ENCODE peak calls at places on chromosomes 5 and 9, in five cellular contexts. G is T follicular helper cell, A is skeletal muscle cell, B is H54, J is SJSA1. T is an unnamed sample.

GRCh38 chr5:78506296-78507049 is 142.1 kb downstream of the LHFPL2 start:
- DNase-seq in G (no peak), A (no peak), B (no peak), J (no peak), T (no peak)

GRCh38 chr9:131706608-131706970 is 33.3 kb downstream of the RAPGEF1 start:
- DNase-seq in B (no peak), A (no peak), J (no peak), G (no peak), T (no peak)

GRCh38 chr5:155066886-155067595 is 53.5 kb downstream of the KIF4B start:
- DNase-seq in A (no peak), B (no peak), J (no peak), G (no peak), T (no peak)

GRCh38 chr9:126973651-126974529 is 59.3 kb downstream of the RALGPS1 start:
- DNase-seq in A (no peak), B (no peak), G (no peak), J (no peak), T (no peak)

GRCh38 chr5:128271859-128272446 is 188.4 kb downstream of the SLC12A2 start:
- DNase-seq in A (no peak), B (no peak), G (no peak), J (peak; percentile 29), T (no peak)

GRCh38 chr5:52727568-52727967 is 60.1 kb upstream of the ITGA1 start:
- DNase-seq in G (no peak), A (no peak), B (no peak), J (peak; percentile 75), T (no peak)

GRCh38 chr9:136572003-136572595 is 26.3 kb upstream of the NOTCH1 start:
- DNase-seq in J (peak; percentile 99), B (no peak), G (no peak), A (peak; percentile 16), T (peak; percentile 70)

GRCh38 chr9:137630684-137631083 is 11.9 kb downstream of the EHMT1 start:
- DNase-seq in A (no peak), G (no peak), B (no peak), J (no peak), T (no peak)

GRCh38 chr5:131966551-131966950 is 21.1 kb upstream of the MEIKIN start:
- DNase-seq in A (no peak), G (no peak), J (no peak), B (no peak), T (no peak)

GRCh38 chr5:134138416-134139376 is 24.2 kb downstream of the TCF7 start:
- DNase-seq in B (peak; percentile 72), A (no peak), J (peak; percentile 59), G (no peak), T (no peak)

GRCh38 chr9:16068476-16068875 is 515.6 kb downstream of the CCDC171 start:
- DNase-seq in B (no peak), G (no peak), J (no peak), A (no peak), T (no peak)

GRCh38 chr9:106179181-106179580 is 484.8 kb downstream of the TMEM38B start:
- DNase-seq in G (no peak), B (no peak), A (no peak), J (no peak), T (no peak)

GRCh38 chr9:13755551-13755950 is 476.1 kb upstream of the MPDZ start:
- DNase-seq in G (no peak), B (no peak), J (no peak), A (no peak), T (no peak)

GRCh38 chr5:102295534-102296228 is 403 bp downstream of the SLCO4C1 start:
- DNase-seq in A (no peak), G (no peak), B (no peak), J (no peak), T (no peak)

GRCh38 chr5:31573494-31573893 is 41.4 kb downstream of the C5orf22 start:
- DNase-seq in B (no peak), G (no peak), J (no peak), A (no peak), T (no peak)

GRCh38 chr5:125823572-125823971 is 599.6 kb upstream of the GRAMD2B start:
- DNase-seq in A (peak; percentile 32), J (no peak), G (no peak), B (no peak), T (no peak)

GRCh38 chr5:111930905-111931461 is 174.0 kb upstream of the NREP start:
- DNase-seq in J (no peak), A (no peak), G (no peak), B (no peak), T (no peak)

GRCh38 chr5:173534664-173535063 is 81.8 kb downstream of the BOD1 start:
- DNase-seq in B (no peak), J (no peak), G (no peak), A (peak; percentile 41), T (no peak)

GRCh38 chr9:10059044-10059443 is 553.8 kb downstream of the PTPRD start:
- DNase-seq in B (no peak), G (no peak), J (no peak), A (peak; percentile 93), T (no peak)

GRCh38 chr5:54959673-54960418 is 25.5 kb downstream of the ESM1 start:
- DNase-seq in J (no peak), B (no peak), G (no peak), A (no peak), T (no peak)

GRCh38 chr5:60929024-60929423 is 15.8 kb downstream of the ERCC8 start:
- DNase-seq in B (no peak), A (no peak), J (no peak), G (no peak), T (no peak)

GRCh38 chr5:181028032-181028819 is 11.8 kb upstream of the BTNL9 start:
- DNase-seq in B (peak; percentile 27), G (no peak), J (no peak), A (no peak), T (no peak)

GRCh38 chr5:12522116-12522515 is 617.9 kb upstream of the CTNND2 start:
- DNase-seq in G (no peak), A (no peak), J (no peak), B (no peak), T (no peak)

GRCh38 chr5:174065528-174066189 is 20.2 kb downstream of the NSG2 start:
- DNase-seq in B (no peak), J (no peak), G (no peak), A (no peak), T (no peak)

GRCh38 chr9:86908261-86908660 is 39.0 kb downstream of the GAS1 start:
- DNase-seq in J (no peak), G (no peak), B (no peak), A (no peak), T (no peak)

GRCh38 chr9:92245005-92245797 is 48.3 kb downstream of the IARS1 start:
- DNase-seq in G (no peak), A (peak; percentile 69), B (no peak), J (peak; percentile 83), T (no peak)

GRCh38 chr5:99453181-99453580 is 524.4 kb upstream of the CHD1 start:
- DNase-seq in A (no peak), J (no peak), G (no peak), B (no peak), T (no peak)

GRCh38 chr5:40503438-40503837 is 176.3 kb upstream of the PTGER4 start:
- DNase-seq in J (peak; percentile 47), A (no peak), G (no peak), B (no peak), T (no peak)

GRCh38 chr5:173165193-173165988 is 21.1 kb downstream of the BNIP1 start:
- DNase-seq in A (no peak), B (no peak), G (no peak), J (no peak), T (no peak)

GRCh38 chr5:179278119-179278518 is 67.1 kb downstream of the ADAMTS2 start:
- DNase-seq in B (no peak), J (no peak), G (no peak), A (no peak), T (no peak)

GRCh38 chr9:125460883-125461475 is 199.4 kb downstream of the GAPVD1 start:
- DNase-seq in A (no peak), B (peak; percentile 60), J (no peak), G (no peak), T (no peak)

GRCh38 chr9:3244963-3245653 is 280.7 kb downstream of the RFX3 start:
- DNase-seq in B (no peak), J (no peak), G (no peak), A (no peak), T (no peak)

GRCh38 chr5:88190106-88190834 is 78.4 kb downstream of the TMEM161B start:
- DNase-seq in G (no peak), B (no peak), J (no peak), A (no peak), T (no peak)

GRCh38 chr9:107989544-107989943 is 500.0 kb upstream of the KLF4 start:
- DNase-seq in A (no peak), J (no peak), B (no peak), G (no peak), T (no peak)

GRCh38 chr5:113502073-113502472 is 11.4 kb upstream of the YTHDC2 start:
- DNase-seq in B (no peak), J (peak; percentile 78), A (no peak), G (no peak), T (no peak)

GRCh38 chr5:110333384-110333783 is 393.1 kb downstream of the TMEM232 start:
- DNase-seq in G (no peak), J (no peak), B (no peak), A (peak; percentile 6), T (no peak)

GRCh38 chr5:111530298-111530740 is 18.0 kb upstream of the STARD4 start:
- DNase-seq in B (peak; percentile 51), J (peak; percentile 28), G (peak; percentile 83), A (no peak), T (peak; percentile 39)

GRCh38 chr5:1885777-1886633 is 3.3 kb upstream of the IRX4 start:
- DNase-seq in J (no peak), B (no peak), A (no peak), G (no peak), T (peak; percentile 45)

GRCh38 chr9:83304686-83305085 is 233.5 kb downstream of the FRMD3 start:
- DNase-seq in J (no peak), B (no peak), G (no peak), A (peak; percentile 96), T (no peak)

T was measured in 8988T.